ENCODE peak calls at places on chromosomes 11 and 22, in seven cellular contexts. One of them, this sample, is unnamed.

GRCh38 chr11:113351061-113351460 is 36.5 kb upstream of the ANKK1 start:
- DNase-seq in H1: no peak
- DNase-seq in K562: no peak
- DNase-seq in HEK293T: no peak
- DNase-seq in GM12878: no peak
- DNase-seq in HepG2: no peak
- DNase-seq in HCT116: no peak
- DNase-seq in this sample: no peak

GRCh38 chr11:34263462-34264186 is 94.2 kb downstream of the ABTB2 start:
- DNase-seq in H1: no peak
- DNase-seq in K562: no peak
- DNase-seq in HEK293T: no peak
- DNase-seq in HepG2: peak
- DNase-seq in HCT116: peak
- DNase-seq in GM12878: no peak
- DNase-seq in this sample: no peak

GRCh38 chr11:69934861-69935494 is 115.8 kb upstream of the FGF3 start:
- DNase-seq in K562: no peak
- DNase-seq in HEK293T: no peak
- DNase-seq in H1: peak
- DNase-seq in HepG2: no peak
- DNase-seq in HCT116: peak
- DNase-seq in GM12878: no peak
- DNase-seq in this sample: peak

GRCh38 chr11:86245369-86246292 is 1.1 kb downstream of the EED start:
- DNase-seq in HEK293T: no peak
- DNase-seq in HepG2: peak
- DNase-seq in H1: no peak
- DNase-seq in K562: peak
- DNase-seq in HCT116: no peak
- DNase-seq in GM12878: no peak
- DNase-seq in this sample: no peak

GRCh38 chr11:70660889-70661197 is 262.5 kb downstream of the CTTN start:
- DNase-seq in HCT116: no peak
- DNase-seq in HEK293T: no peak
- DNase-seq in HepG2: no peak
- DNase-seq in GM12878: no peak
- DNase-seq in H1: no peak
- DNase-seq in K562: no peak
- DNase-seq in this sample: no peak

GRCh38 chr22:38834991-38835390 is 8.8 kb downstream of the NPTXR start:
- DNase-seq in HepG2: no peak
- DNase-seq in H1: no peak
- DNase-seq in HEK293T: no peak
- DNase-seq in K562: no peak
- DNase-seq in GM12878: no peak
- DNase-seq in HCT116: no peak
- DNase-seq in this sample: no peak

GRCh38 chr11:113632981-113633380 is 73.1 kb downstream of the TMPRSS5 start:
- DNase-seq in H1: no peak
- DNase-seq in HEK293T: no peak
- DNase-seq in K562: no peak
- DNase-seq in GM12878: no peak
- DNase-seq in HCT116: no peak
- DNase-seq in HepG2: no peak
- DNase-seq in this sample: no peak

GRCh38 chr11:83219095-83219494 is 25.6 kb downstream of the ANKRD42 start:
- DNase-seq in K562: no peak
- DNase-seq in HepG2: peak
- DNase-seq in H1: no peak
- DNase-seq in GM12878: no peak
- DNase-seq in HEK293T: peak
- DNase-seq in HCT116: no peak
- DNase-seq in this sample: peak

GRCh38 chr11:19953909-19954308 is 206.4 kb downstream of the DBX1 start:
- DNase-seq in GM12878: no peak
- DNase-seq in HepG2: peak
- DNase-seq in HEK293T: peak
- DNase-seq in H1: no peak
- DNase-seq in HCT116: peak
- DNase-seq in K562: peak
- DNase-seq in this sample: no peak

GRCh38 chr22:49869855-49870712 is 16.4 kb downstream of the ZBED4 start:
- DNase-seq in GM12878: no peak
- DNase-seq in HEK293T: no peak
- DNase-seq in K562: no peak
- DNase-seq in HCT116: no peak
- DNase-seq in H1: no peak
- DNase-seq in HepG2: no peak
- DNase-seq in this sample: no peak
- TF ChIP-seq SP1 in GM12878: no peak
- TF ChIP-seq SP1 in HEK293T: no peak
- TF ChIP-seq SP1 in K562: no peak
- TF ChIP-seq SP1 in HCT116: no peak
- TF ChIP-seq SP1 in H1: no peak
- TF ChIP-seq SP1 in HepG2: no peak
- TF ChIP-seq SP1 in this sample: no peak

DNA sequence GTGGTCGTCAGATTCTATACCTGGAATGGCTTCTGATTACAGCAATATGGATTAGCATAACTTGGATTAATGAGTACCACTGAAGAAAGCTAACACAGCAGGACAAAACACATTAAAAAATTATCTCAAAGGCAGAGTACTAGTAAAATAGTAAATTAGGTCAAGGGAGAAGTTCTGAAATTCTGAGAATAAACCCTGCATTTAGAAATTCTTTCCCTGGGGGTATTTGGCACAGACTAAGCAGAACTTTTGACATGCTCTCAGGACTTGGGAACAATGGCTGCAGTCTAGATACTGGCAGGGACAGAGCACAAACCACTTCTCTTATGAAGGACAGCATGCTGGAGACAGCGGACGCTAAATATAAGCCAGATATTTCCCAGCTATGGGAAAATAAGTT is 85.6 kb upstream of the GRIA4 start:
- DNase-seq in HCT116: no peak
- DNase-seq in HepG2: no peak
- DNase-seq in K562: no peak
- DNase-seq in H1: no peak
- DNase-seq in HEK293T: no peak
- DNase-seq in GM12878: no peak
- DNase-seq in this sample: no peak
- TF ChIP-seq SP1 in HCT116: no peak
- TF ChIP-seq SP1 in HepG2: no peak
- TF ChIP-seq SP1 in K562: no peak
- TF ChIP-seq SP1 in H1: no peak
- TF ChIP-seq SP1 in HEK293T: no peak
- TF ChIP-seq SP1 in GM12878: no peak
- TF ChIP-seq SP1 in this sample: no peak

GRCh38 chr11:63709336-63709735 is 28.0 kb downstream of the RTN3 start:
- DNase-seq in GM12878: no peak
- DNase-seq in HCT116: no peak
- DNase-seq in HEK293T: no peak
- DNase-seq in H1: no peak
- DNase-seq in HepG2: no peak
- DNase-seq in K562: no peak
- DNase-seq in this sample: no peak
- TF ChIP-seq SP1 in GM12878: no peak
- TF ChIP-seq SP1 in HCT116: no peak
- TF ChIP-seq SP1 in HEK293T: no peak
- TF ChIP-seq SP1 in H1: no peak
- TF ChIP-seq SP1 in HepG2: no peak
- TF ChIP-seq SP1 in K562: no peak
- TF ChIP-seq SP1 in this sample: no peak

DNA sequence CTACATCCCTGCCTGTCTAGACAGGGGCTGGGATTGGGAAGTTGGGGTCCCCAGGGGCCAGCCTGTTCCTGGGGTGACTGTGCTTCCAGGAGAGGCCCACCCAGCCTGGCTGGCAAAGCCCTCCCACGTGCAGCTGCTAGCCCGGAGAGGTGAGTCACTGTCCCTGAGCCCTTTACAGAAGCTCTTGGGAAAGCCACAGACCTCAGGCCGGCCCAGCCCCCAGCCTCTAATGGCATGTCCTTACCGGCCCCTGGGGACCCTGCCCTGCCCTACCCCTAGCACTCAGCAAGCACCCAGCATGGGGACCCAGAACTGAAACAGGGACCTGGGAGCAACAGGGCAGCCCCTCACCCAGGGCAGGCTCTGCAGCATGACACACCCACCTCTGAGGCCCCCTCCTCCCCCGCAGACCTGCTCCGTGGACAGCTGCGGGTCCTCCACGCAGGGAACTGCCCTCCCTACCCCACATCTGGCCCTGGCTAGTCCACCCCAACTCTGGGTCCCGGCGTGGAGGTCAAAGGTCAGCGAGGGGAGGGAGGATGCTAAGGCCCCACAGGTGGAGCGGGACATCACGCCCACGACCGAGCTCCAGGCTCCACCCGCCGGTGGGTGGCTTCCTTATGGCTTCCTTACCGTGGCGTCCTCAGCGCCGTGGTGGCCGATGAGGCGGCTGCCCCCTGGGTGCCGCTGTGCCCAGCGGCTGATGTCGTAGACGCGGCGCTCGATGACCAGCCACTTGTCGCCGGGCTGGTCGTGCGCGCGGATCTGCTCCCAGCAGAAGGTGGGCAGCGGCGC is 612 bp downstream of the FADS3 start:
- DNase-seq in HEK293T: no peak
- DNase-seq in K562: peak
- DNase-seq in H1: no peak
- DNase-seq in HCT116: no peak
- DNase-seq in HepG2: peak
- DNase-seq in GM12878: no peak
- DNase-seq in this sample: no peak
- TF ChIP-seq SP1 in HEK293T: no peak
- TF ChIP-seq SP1 in K562: peak
- TF ChIP-seq SP1 in H1: no peak
- TF ChIP-seq SP1 in HCT116: no peak
- TF ChIP-seq SP1 in HepG2: no peak
- TF ChIP-seq SP1 in GM12878: no peak
- TF ChIP-seq SP1 in this sample: peak

GRCh38 chr22:24697671-24698082 is 76.8 kb downstream of the PIWIL3 start:
- DNase-seq in GM12878: no peak
- DNase-seq in HCT116: no peak
- DNase-seq in HepG2: no peak
- DNase-seq in K562: no peak
- DNase-seq in HEK293T: no peak
- DNase-seq in H1: no peak
- DNase-seq in this sample: no peak

GRCh38 chr22:24697141-24697540 is 77.4 kb downstream of the PIWIL3 start:
- DNase-seq in K562: no peak
- DNase-seq in HEK293T: peak
- DNase-seq in HCT116: no peak
- DNase-seq in GM12878: no peak
- DNase-seq in HepG2: no peak
- DNase-seq in H1: no peak
- DNase-seq in this sample: no peak

GRCh38 chr22:24696551-24697001 is 77.9 kb downstream of the PIWIL3 start:
- DNase-seq in K562: no peak
- DNase-seq in H1: no peak
- DNase-seq in GM12878: no peak
- DNase-seq in HCT116: no peak
- DNase-seq in HepG2: no peak
- DNase-seq in HEK293T: no peak
- DNase-seq in this sample: no peak

GRCh38 chr22:24694971-24695928 is 79.3 kb downstream of the PIWIL3 start:
- DNase-seq in K562: no peak
- DNase-seq in H1: no peak
- DNase-seq in HCT116: no peak
- DNase-seq in HEK293T: no peak
- DNase-seq in HepG2: no peak
- DNase-seq in GM12878: no peak
- DNase-seq in this sample: peak

DNA sequence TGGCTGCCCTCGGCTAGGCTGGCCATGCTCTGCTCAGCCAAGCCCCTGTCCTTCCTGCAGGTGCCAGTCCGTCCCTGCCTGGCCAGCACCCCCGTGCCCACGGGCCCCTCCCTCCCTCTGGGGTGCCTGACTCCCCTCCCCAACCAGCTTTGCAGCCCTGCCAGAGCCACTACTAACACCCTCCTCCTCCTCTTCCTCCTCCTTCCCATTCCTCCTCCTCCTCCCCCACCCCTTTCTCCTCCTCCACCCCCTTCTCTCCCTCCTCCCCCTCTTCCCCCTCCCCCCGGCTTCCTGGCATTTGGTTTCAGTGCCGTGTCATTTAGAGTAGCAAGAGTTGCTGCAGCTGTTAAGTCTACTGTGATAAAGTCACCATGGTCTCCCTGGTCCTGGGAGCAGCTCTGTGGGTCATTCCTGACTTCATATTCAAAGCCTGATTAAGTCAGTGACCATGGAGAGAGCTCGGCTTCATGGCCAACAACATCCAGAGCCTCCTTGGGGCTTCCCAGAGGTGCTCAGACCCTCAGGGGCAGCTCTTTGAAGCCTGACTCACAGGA is 78.5 kb downstream of the PIWIL3 start:
- DNase-seq in K562: peak
- DNase-seq in HepG2: no peak
- DNase-seq in HEK293T: no peak
- DNase-seq in H1: no peak
- DNase-seq in HCT116: no peak
- DNase-seq in GM12878: no peak
- DNase-seq in this sample: peak
- TF ChIP-seq SP1 in K562: no peak
- TF ChIP-seq SP1 in HepG2: no peak
- TF ChIP-seq SP1 in HEK293T: no peak
- TF ChIP-seq SP1 in H1: no peak
- TF ChIP-seq SP1 in HCT116: no peak
- TF ChIP-seq SP1 in GM12878: no peak
- TF ChIP-seq SP1 in this sample: no peak

DNA sequence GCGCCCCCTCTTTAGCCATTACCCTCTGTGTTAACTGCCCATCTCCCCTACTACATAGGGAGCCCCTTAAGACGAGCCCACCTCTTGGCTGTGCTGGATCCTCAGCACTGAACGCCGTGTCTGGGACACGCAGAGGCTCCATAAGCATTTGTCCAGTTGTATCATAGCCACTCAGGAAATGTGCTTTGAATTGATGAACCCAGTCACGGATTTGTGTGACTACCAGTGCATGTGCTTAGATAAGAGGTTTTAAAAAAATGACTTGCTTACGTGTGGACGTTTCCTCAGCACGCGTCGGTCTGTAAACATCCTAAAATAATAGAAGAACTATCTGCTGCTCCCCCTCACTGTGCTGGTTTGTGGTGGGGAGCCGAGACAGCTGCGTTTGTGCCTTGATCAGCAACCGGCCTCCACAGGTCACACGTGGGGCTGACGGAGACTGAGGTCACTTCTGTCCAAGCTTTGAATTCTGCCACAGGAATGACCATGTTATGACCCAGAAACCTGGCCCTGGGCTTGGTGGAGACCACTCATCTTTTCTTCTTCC is 4.2 kb downstream of the MICAL2 start:
- DNase-seq in HCT116: no peak
- DNase-seq in HEK293T: no peak
- DNase-seq in K562: peak
- DNase-seq in GM12878: no peak
- DNase-seq in H1: no peak
- DNase-seq in HepG2: no peak
- DNase-seq in this sample: no peak
- TF ChIP-seq SP1 in HCT116: no peak
- TF ChIP-seq SP1 in HEK293T: no peak
- TF ChIP-seq SP1 in K562: peak
- TF ChIP-seq SP1 in GM12878: no peak
- TF ChIP-seq SP1 in H1: no peak
- TF ChIP-seq SP1 in HepG2: no peak
- TF ChIP-seq SP1 in this sample: no peak

GRCh38 chr11:10506013-10506370 is 35.0 kb downstream of the RNF141 start:
- DNase-seq in HEK293T: no peak
- DNase-seq in K562: no peak
- DNase-seq in H1: no peak
- DNase-seq in GM12878: no peak
- DNase-seq in HepG2: no peak
- DNase-seq in HCT116: no peak
- DNase-seq in this sample: no peak
- TF ChIP-seq SP1 in HEK293T: no peak
- TF ChIP-seq SP1 in K562: no peak
- TF ChIP-seq SP1 in H1: no peak
- TF ChIP-seq SP1 in GM12878: no peak
- TF ChIP-seq SP1 in HepG2: no peak
- TF ChIP-seq SP1 in HCT116: no peak
- TF ChIP-seq SP1 in this sample: no peak